ENCODE peak calls at places on chromosome 6, in nine cellular contexts. Z is suprapubic skin, P is esophagus muscularis mucosa, U is breast epithelium, N is transverse colon, B is sigmoid colon, W is upper lobe of left lung, G is endothelial cell of umbilical vein, C is prostate gland. F is an unnamed sample.

GRCh38 chr6:11363881-11364576 is 131.6 kb upstream of the NEDD9 start:
- DNase-seq in G (no peak), N (no peak), P (no peak), W (no peak), B (no peak), Z (no peak), U (no peak), C (no peak), F (no peak)

GRCh38 chr6:149884215-149884614 is 13.7 kb downstream of the RAET1E start:
- DNase-seq in B (no peak), N (no peak), G (no peak), W (no peak), Z (peak; percentile 69), P (no peak), U (no peak), C (no peak), F (peak; percentile 55)

GRCh38 chr6:130132286-130132701 is 90.5 kb downstream of the SAMD3 start:
- DNase-seq in U (no peak), P (no peak), C (no peak), N (peak; percentile 52), B (no peak), G (no peak), W (no peak), Z (no peak), F (no peak)

GRCh38 chr6:138267971-138268895 is 49.9 kb upstream of the PBOV1 start:
- DNase-seq in W (no peak), Z (no peak), B (no peak), U (no peak), C (no peak), N (no peak), G (no peak), P (no peak), F (no peak)

GRCh38 chr6:79984261-79984660 is 20.2 kb upstream of the TTK start:
- DNase-seq in C (peak; percentile 6), N (peak; percentile 11), P (no peak), B (no peak), Z (no peak), G (peak; percentile 2), U (no peak), W (no peak), F (no peak)

GRCh38 chr6:84410377-84410776 is 182.9 kb upstream of the CEP162 start:
- DNase-seq in U (no peak), G (no peak), B (no peak), W (no peak), C (no peak), N (no peak), P (no peak), Z (no peak), F (no peak)

GRCh38 chr6:90298459-90299053 is 1.9 kb upstream of the BACH2 start:
- DNase-seq in U (no peak), Z (no peak), P (no peak), W (no peak), N (no peak), G (no peak), B (no peak), C (no peak), F (no peak)

GRCh38 chr6:19690676-19691075 is 146.5 kb upstream of the ID4 start:
- DNase-seq in N (no peak), U (no peak), B (no peak), Z (no peak), P (no peak), W (no peak), C (no peak), G (no peak), F (no peak)

GRCh38 chr6:45378324-45378926 is 691 bp upstream of the SUPT3H start:
- DNase-seq in B (no peak), C (peak; percentile 19), W (peak; percentile 52), Z (no peak), U (no peak), P (no peak), N (no peak), G (no peak), F (peak; percentile 27)

GRCh38 chr6:90186637-90187361 is 109.8 kb downstream of the BACH2 start:
- DNase-seq in U (no peak), N (no peak), P (no peak), W (no peak), Z (no peak), G (no peak), C (no peak), B (no peak), F (no peak)

GRCh38 chr6:134247271-134247833 is 70.6 kb downstream of the SGK1 start:
- DNase-seq in G (no peak), Z (no peak), C (no peak), P (no peak), U (no peak), W (no peak), N (peak; percentile 19), B (no peak), F (no peak)

GRCh38 chr6:16778521-16778920 is 17.3 kb upstream of the ATXN1 start:
- DNase-seq in G (no peak), U (no peak), W (no peak), N (no peak), B (no peak), P (no peak), C (no peak), Z (no peak), F (no peak)

GRCh38 chr6:28943557-28944411 is 20.0 kb upstream of the TRIM27 start:
- DNase-seq in N (peak; percentile 77), W (peak; percentile 85), Z (peak; percentile 73), C (no peak), U (peak; percentile 58), B (peak; percentile 81), G (peak; percentile 66), P (peak; percentile 82), F (peak; percentile 71)

GRCh38 chr6:114941078-114941477 is 598.3 kb upstream of the HS3ST5 start:
- DNase-seq in U (no peak), Z (no peak), P (no peak), C (no peak), N (no peak), W (no peak), B (no peak), G (no peak), F (no peak)

DNA sequence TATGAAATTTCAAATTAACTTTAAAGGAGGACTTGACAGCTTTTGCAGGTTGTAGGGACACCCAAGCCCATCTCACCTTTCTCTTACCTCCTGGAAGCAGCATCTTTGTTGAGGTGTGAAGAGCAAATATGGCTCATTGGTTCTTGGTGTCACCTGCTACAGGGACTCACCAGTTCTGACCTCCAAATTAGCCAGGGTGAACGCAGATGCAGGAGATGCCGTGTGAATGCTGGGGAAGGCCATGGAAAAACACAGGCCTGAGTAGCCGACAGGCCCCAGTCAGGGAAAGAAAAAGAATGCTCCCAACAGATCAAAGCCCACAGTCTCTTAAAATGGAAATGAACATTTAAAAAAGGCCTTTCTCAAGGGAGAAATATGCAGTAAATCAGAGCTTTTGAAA is 167.4 kb downstream of the CD83 start:
- DNase-seq in G (no peak), Z (no peak), N (no peak), P (peak; percentile 45), U (no peak), C (no peak), B (no peak), W (no peak), F (no peak)
- TF ChIP-seq POLR2AphosphoS5 in G (no peak), Z (no peak), N (no peak), P (no peak), U (no peak), C (no peak), B (no peak), W (no peak), F (no peak)

GRCh38 chr6:33075568-33076405 is at the start of gene HLA-DPB1:
- DNase-seq in G (peak; percentile 80), U (no peak), W (no peak), B (no peak), P (peak; percentile 66), N (no peak), Z (no peak), C (no peak), F (no peak)
- TF ChIP-seq POLR2A in G (no peak), U (no peak), W (peak; percentile 47), B (no peak), P (no peak), N (peak; percentile 54), Z (no peak), C (peak; percentile 29), F (no peak)

DNA sequence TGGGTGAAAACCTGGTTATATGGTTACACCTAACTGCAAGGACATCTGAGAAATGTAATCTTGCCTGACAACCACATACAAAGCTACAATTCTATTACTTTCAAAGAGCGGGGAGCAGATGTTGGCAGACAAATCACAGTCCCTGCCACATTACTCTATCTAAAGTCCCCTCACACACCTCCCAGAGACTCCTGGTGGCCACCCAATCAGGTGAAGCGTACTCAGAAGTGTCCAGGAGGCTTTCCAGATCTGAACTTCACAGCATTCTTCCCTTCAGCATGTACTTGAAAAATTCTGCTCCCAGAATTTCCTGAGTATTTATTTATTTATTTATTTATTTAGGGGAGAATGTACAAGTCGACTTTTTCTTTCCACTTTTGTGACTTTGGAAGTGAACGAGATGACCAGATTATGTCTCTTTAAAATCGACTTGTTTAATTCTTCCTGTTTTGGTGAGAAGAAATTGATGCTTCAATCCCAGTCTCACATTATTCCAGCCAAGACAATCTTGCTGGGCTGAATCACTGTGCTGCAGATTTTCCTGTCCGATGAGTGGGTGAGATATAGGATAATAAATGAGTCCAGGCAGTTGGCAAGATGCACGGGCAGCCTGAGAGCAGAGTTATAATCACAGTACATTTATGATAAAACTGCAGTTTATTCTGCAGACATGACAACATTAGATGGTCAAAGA is 46.9 kb upstream of the POPDC3 start:
- DNase-seq in P (no peak), W (no peak), B (no peak), C (no peak), Z (no peak), G (peak; percentile 87), N (no peak), U (no peak), F (no peak)
- H3K27me3 ChIP-seq in P (no peaks in the 10 kb centered on the region), W (no peaks in the 10 kb centered on the region), B (no peaks in the 10 kb centered on the region), C (no peaks in the 10 kb centered on the region), Z (no peaks in the 10 kb centered on the region), G (no peaks in the 10 kb centered on the region), N (no peaks in the 10 kb centered on the region), U (no peaks in the 10 kb centered on the region), F (no peaks in the 10 kb centered on the region)

DNA sequence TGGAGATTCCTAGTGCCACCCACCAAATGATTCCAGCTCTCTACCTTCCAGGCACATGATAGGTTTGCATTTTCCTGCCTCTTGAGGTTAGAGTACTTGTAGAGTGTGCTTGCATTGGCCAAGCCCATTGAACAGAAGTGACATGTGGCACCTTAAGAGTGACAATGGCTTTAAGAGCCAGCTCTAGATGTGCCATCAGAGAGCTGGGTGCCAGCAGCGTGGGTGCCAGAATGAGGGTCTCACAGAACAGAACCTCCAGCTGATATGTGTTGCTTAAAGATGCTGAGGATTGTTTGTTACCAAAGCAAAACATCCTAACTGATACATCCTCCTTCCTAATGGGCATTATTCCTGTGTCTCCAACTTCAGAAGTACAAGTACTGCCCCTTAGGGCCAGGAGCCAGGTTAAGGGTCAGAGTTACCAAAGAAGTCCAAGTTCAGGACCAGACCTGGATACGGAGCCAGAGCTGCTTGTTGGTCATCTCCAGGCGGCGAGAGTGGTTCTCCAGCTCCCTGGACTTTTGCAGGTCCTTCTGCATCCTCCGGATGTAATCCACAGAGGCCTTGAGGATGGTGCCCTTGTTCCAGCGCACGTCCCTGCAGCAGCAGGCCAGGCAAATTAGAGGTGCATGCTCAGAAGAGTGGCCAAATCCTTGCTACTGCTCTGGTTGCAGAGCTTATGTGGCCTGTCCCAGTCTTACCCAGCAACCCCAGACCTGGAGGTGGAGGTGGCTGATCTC is 47.5 kb downstream of the MDFI start:
- DNase-seq in N (no peak), W (no peak), G (no peak), C (no peak), B (no peak), P (no peak), Z (peak; percentile 11), U (no peak), F (no peak)
- TF ChIP-seq POLR2AphosphoS5 in N (no peak), W (no peak), G (no peak), C (no peak), B (no peak), P (no peak), Z (no peak), U (no peak), F (no peak)

GRCh38 chr6:151610336-151610735 is 116.5 kb downstream of the CCDC170 start:
- DNase-seq in N (no peak), U (no peak), W (no peak), Z (no peak), B (no peak), P (no peak), C (no peak), G (no peak), F (no peak)
- TF ChIP-seq POLR2A in N (no peak), U (no peak), W (no peak), Z (no peak), B (no peak), P (no peak), C (no peak), G (no peak), F (no peak)